ENCODE peak calls at places on chromosomes 13 and 19, in six cellular contexts. G, Q, B, A, U and S are unnamed samples. For H3K9me3, the result is how much of the 10 kb centered on the place peaks cover.

GRCh38 chr13:97278395-97279078 is 56.4 kb downstream of the MBNL2 start:
- DNase-seq in G (no peak), Q (no peak), B (no peak), A (no peak), U (no peak), S (no peak)

GRCh38 chr13:80083516-80084085 is 257.3 kb downstream of the SPRY2 start:
- DNase-seq in G (no peak), Q (no peak), B (no peak), A (no peak), U (no peak), S (no peak)

GRCh38 chr19:18273566-18274302 is 518 bp downstream of the IQCN start:
- DNase-seq in G (no peak), Q (no peak), B (no peak), A (no peak), U (no peak), S (no peak)

GRCh38 chr13:97938701-97939475 is 14.6 kb upstream of the IPO5 start:
- DNase-seq in G (no peak), Q (no peak), B (no peak), A (no peak), U (no peak), S (no peak)

GRCh38 chr13:85651440-85651839 is 147.8 kb downstream of the SLITRK6 start:
- DNase-seq in G (peak), Q (no peak), B (no peak), A (no peak), U (no peak), S (no peak)

GRCh38 chr19:11273288-11273687 is 11.0 kb upstream of the DOCK6 start:
- DNase-seq in G (no peak), Q (no peak), B (no peak), A (no peak), U (no peak), S (no peak)

GRCh38 chr19:6856749-6857372 is 30.5 kb upstream of the ADGRE1 start:
- DNase-seq in G (no peak), Q (no peak), B (no peak), A (no peak), U (no peak), S (no peak)

GRCh38 chr19:44401108-44401786 is at the start of gene ZNF285:
- DNase-seq in G (peak), Q (peak), B (no peak), A (peak), U (peak), S (peak)

GRCh38 chr13:40537146-40537895 is 129.1 kb downstream of the FOXO1 start:
- DNase-seq in G (no peak), Q (no peak), B (no peak), A (no peak), U (no peak), S (no peak)

GRCh38 chr19:7145494-7145893 is 76.0 kb downstream of the ZNF557 start:
- DNase-seq in G (no peak), Q (no peak), B (no peak), A (no peak), U (no peak), S (no peak)

GRCh38 chr19:13117176-13117771 is 734 bp upstream of the TRMT1 start:
- DNase-seq in G (no peak), Q (no peak), B (peak), A (no peak), U (no peak), S (no peak)

GRCh38 chr19:30861896-30862295 is 487.3 kb downstream of the TSHZ3 start:
- DNase-seq in G (no peak), Q (no peak), B (no peak), A (no peak), U (no peak), S (no peak)

GRCh38 chr19:30857388-30857787 is 485.2 kb downstream of the ZNF536 start:
- DNase-seq in G (no peak), Q (no peak), B (no peak), A (no peak), U (no peak), S (no peak)

GRCh38 chr13:112931028-112931934 is 37.7 kb upstream of the MCF2L start:
- DNase-seq in G (no peak), Q (peak), B (peak), A (no peak), U (no peak), S (no peak)

GRCh38 chr13:111312944-111313590 is 7.4 kb upstream of the TEX29 start:
- DNase-seq in G (no peak), Q (no peak), B (no peak), A (no peak), U (no peak), S (no peak)

GRCh38 chr13:45049478-45049877 is 60.1 kb downstream of the GPALPP1 start:
- DNase-seq in G (no peak), Q (no peak), B (no peak), A (no peak), U (no peak), S (no peak)

DNA sequence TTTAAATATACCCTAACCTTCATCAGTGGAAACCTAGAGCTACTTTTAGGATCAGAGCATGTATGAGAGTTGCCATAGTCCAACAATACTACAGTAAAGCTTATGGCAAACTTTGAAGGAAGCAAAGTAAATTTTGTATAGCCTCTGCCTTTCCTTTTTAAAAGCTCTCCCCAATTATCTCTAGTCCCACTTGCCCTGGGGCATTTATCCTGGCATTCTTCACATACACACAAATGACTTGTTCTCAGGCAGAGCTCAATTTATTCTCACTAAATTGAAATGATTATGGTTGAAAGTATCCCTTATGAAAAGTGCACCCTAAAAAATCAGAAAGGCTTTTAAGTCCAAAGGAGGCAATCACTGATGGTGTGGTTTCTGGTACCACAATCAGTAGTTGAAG is 94.1 kb upstream of the UFM1 start:
- DNase-seq in G (no peak), Q (no peak), B (no peak), A (no peak), U (no peak), S (no peak)
- H3K27ac ChIP-seq in G (no peak), Q (no peak), B (no peak), A (no peak), U (no peak), S (no peak)

GRCh38 chr13:100630564-100630963 is 42.0 kb upstream of the GGACT start:
- DNase-seq in G (no peak), Q (no peak), B (no peak), A (no peak), U (no peak), S (no peak)
- TF ChIP-seq CTCF in G (no peak), Q (no peak), B (no peak), A (no peak), U (no peak), S (no peak)

GRCh38 chr19:29318581-29318980 is 105.6 kb upstream of the UQCRFS1 start:
- DNase-seq in G (no peak), Q (no peak), B (no peak), A (no peak), U (no peak), S (no peak)
- H3K9me3 ChIP-seq in G (under half), Q (under half), B (under half), A (under half), U (under half), S (under half)

GRCh38 chr13:35840991-35841604 is 290.1 kb downstream of the DCLK1 start:
- DNase-seq in G (no peak), Q (no peak), B (no peak), A (no peak), U (no peak), S (no peak)
- H3K27ac ChIP-seq in G (no peak), Q (no peak), B (no peak), A (peak), U (no peak), S (no peak)

GRCh38 chr13:34803756-34804155 is 138.3 kb upstream of the NBEA start:
- DNase-seq in G (no peak), Q (no peak), B (no peak), A (no peak), U (no peak), S (no peak)
- TF ChIP-seq CTCF in G (no peak), Q (no peak), B (no peak), A (no peak), U (no peak), S (no peak)

GRCh38 chr13:62126400-62126799 is 710.8 kb upstream of the PCDH20 start:
- DNase-seq in G (no peak), Q (no peak), B (no peak), A (no peak), U (no peak), S (no peak)
- H3K9me3 ChIP-seq in G (under half), Q (under half), B (under half), A (under half), U (under half), S (under half)

GRCh38 chr13:101846701-101847100 is 394.2 kb downstream of the ITGBL1 start:
- DNase-seq in G (no peak), Q (no peak), B (no peak), A (no peak), U (no peak), S (no peak)
- H3K27ac ChIP-seq in G (no peak), Q (no peak), B (no peak), A (no peak), U (no peak), S (no peak)

GRCh38 chr19:35753634-35754364 is 3.0 kb downstream of the HSPB6 start:
- DNase-seq in G (no peak), Q (no peak), B (no peak), A (no peak), U (no peak), S (no peak)
- TF ChIP-seq CTCF in G (no peak), Q (no peak), B (no peak), A (no peak), U (no peak), S (no peak)

GRCh38 chr19:56601375-56601774 is 6.3 kb downstream of the ZNF71 start:
- DNase-seq in G (no peak), Q (no peak), B (no peak), A (no peak), U (no peak), S (no peak)
- H3K9me3 ChIP-seq in G (half or more), Q (under half), B (under half), A (under half), U (half or more), S (half or more)

GRCh38 chr19:4638828-4639530 is at the start of gene TNFAIP8L1:
- DNase-seq in G (peak), Q (peak), B (peak), A (peak), U (peak), S (peak)

GRCh38 chr19:4636761-4637160 is 2.6 kb upstream of the TNFAIP8L1 start:
- DNase-seq in G (no peak), Q (no peak), B (no peak), A (no peak), U (no peak), S (no peak)

GRCh38 chr19:4635763-4636135 is 3.6 kb upstream of the TNFAIP8L1 start:
- DNase-seq in G (no peak), Q (no peak), B (no peak), A (no peak), U (no peak), S (no peak)

GRCh38 chr19:4638330-4638729 is 986 bp upstream of the TNFAIP8L1 start:
- DNase-seq in G (no peak), Q (no peak), B (no peak), A (no peak), U (peak), S (no peak)

DNA sequence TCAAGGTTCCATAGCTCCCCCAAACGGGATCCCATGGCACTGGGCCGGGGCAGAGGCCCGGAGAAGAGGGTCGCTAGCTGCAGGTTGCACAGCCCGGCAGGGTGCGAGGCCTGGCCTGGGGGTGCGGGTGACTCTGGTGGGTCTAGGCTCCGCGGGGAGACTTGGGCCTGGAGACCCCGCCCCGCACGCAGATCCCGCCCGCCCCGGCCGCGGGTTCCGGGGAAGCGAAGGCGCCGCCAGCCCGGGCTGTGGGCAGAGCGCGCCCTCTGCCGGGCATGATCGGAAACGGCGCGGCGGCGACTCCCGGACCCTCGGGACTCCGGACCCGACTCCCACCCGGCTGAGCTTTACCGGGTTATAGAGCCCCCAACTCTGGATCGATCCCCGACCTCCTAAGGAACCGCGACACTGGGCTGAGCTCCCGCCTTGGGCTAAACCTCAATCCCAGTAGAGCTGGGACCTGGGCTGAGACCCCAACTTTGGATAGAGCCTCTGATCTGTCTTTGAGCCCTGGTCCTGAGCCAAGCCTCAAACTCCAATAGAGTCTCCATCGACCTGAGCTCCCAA is 3.1 kb upstream of the TNFAIP8L1 start:
- DNase-seq in G (peak), Q (peak), B (no peak), A (no peak), U (peak), S (peak)
- H3K27ac ChIP-seq in G (no peak), Q (no peak), B (peak), A (no peak), U (no peak), S (peak)